ENCODE peak calls at places on chromosomes 2 and 18, in six cellular contexts. F, O, E, X, Z and P are unnamed samples.

GRCh38 chr18:62128157-62128556 is 58.7 kb downstream of the PIGN start:
- DNase-seq in X (no peak), E (no peak), O (no peak), Z (no peak), F (peak), P (no peak)

GRCh38 chr2:4938246-4938645 is 753.9 kb upstream of the SOX11 start:
- DNase-seq in E (no peak), O (no peak), F (no peak), X (no peak), Z (no peak), P (no peak)

GRCh38 chr18:12820526-12820925 is 63.5 kb downstream of the PTPN2 start:
- DNase-seq in X (no peak), O (no peak), Z (no peak), F (no peak), E (no peak), P (no peak)

GRCh38 chr2:200662727-200663126 is 76.9 kb downstream of the AOX1 start:
- DNase-seq in F (peak), Z (no peak), X (no peak), E (no peak), O (no peak), P (peak)

GRCh38 chr2:239644016-239644415 is 243.2 kb upstream of the HDAC4 start:
- DNase-seq in X (no peak), Z (peak), F (no peak), O (no peak), E (no peak), P (peak)

GRCh38 chr2:240963065-240963375 is 35.4 kb upstream of the SNED1 start:
- DNase-seq in Z (no peak), E (no peak), X (no peak), O (no peak), F (no peak), P (no peak)

GRCh38 chr2:198314559-198315153 is 510.3 kb downstream of the PLCL1 start:
- DNase-seq in F (peak), E (peak), Z (peak), O (no peak), X (no peak), P (peak)

GRCh38 chr2:236117861-236118269 is 50.3 kb downstream of the GBX2 start:
- DNase-seq in F (no peak), O (no peak), X (no peak), E (no peak), Z (peak), P (no peak)

GRCh38 chr2:7269244-7269643 is 352.0 kb downstream of the RNF144A start:
- DNase-seq in O (no peak), E (no peak), Z (no peak), F (no peak), X (no peak), P (no peak)

GRCh38 chr2:84741182-84741822 is 139.6 kb downstream of the TRABD2A start:
- DNase-seq in O (peak), F (no peak), E (no peak), X (no peak), Z (peak), P (peak)

GRCh38 chr2:54256091-54256694 is at the start of gene TSPYL6:
- DNase-seq in Z (no peak), X (no peak), E (no peak), F (no peak), O (no peak), P (no peak)

GRCh38 chr2:140353541-140353940 is 1573.4 kb upstream of the NXPH2 start:
- DNase-seq in E (no peak), F (no peak), O (no peak), X (no peak), Z (no peak), P (no peak)

GRCh38 chr2:164967349-164967748 is 12.0 kb upstream of the SLC38A11 start:
- DNase-seq in E (no peak), F (no peak), X (no peak), O (no peak), Z (peak), P (no peak)

GRCh38 chr2:121529439-121530209 is 1.1 kb upstream of the RNU4ATAC start:
- DNase-seq in X (peak), O (peak), E (peak), Z (peak), F (peak), P (peak)

GRCh38 chr2:121205321-121205942 is 79.6 kb downstream of the TFCP2L1 start:
- DNase-seq in E (no peak), X (peak), O (no peak), Z (no peak), F (peak), P (no peak)

GRCh38 chr2:195535911-195536522 is 121.0 kb upstream of the SLC39A10 start:
- DNase-seq in E (no peak), X (no peak), Z (no peak), O (peak), F (no peak), P (no peak)